ENCODE peak calls at places on chromosomes 16 and 17, in nine cellular contexts. Y is GM12865; M is fibroblast of gingiva; G is NCI-H345; N is foreskin fibroblast; O is GM03348; A is adipocyte; I is stimulated activated CD4-positive, alpha-beta T cell treated with anti-CD3 and anti-CD28 coated beads, Interleukin-15, amount 100 ng/mL, for 24 hours; C is HS-27A. R is an unnamed sample.

GRCh38 chr16:19348125-19348524 is 62.6 kb downstream of the CLEC19A start:
- DNase-seq in N (no peak), M (no peak), O (no peak), C (no peak), I (no peak), Y (no peak), G (no peak), A (no peak), R (no peak)

GRCh38 chr16:91484-91883 is 13.5 kb downstream of the MPG start:
- DNase-seq in C (no peak), A (no peak), G (peak; percentile 80), I (no peak), N (peak; percentile 60), M (peak; percentile 77), Y (no peak), O (no peak), R (no peak)

GRCh38 chr16:54289242-54290051 is 2.9 kb upstream of the IRX3 start:
- DNase-seq in M (no peak), Y (no peak), C (no peak), I (no peak), N (no peak), G (no peak), O (no peak), A (no peak), R (no peak)

GRCh38 chr16:4465977-4466779 is 8.2 kb downstream of the NMRAL1 start:
- DNase-seq in M (no peak), I (peak; percentile 62), A (no peak), O (no peak), Y (no peak), G (no peak), C (no peak), N (no peak), R (no peak)

GRCh38 chr16:2468142-2468724 is 2.9 kb upstream of the NTN3 start:
- DNase-seq in N (no peak), G (peak; percentile 93), O (peak; percentile 42), Y (peak; percentile 57), A (peak; percentile 57), C (no peak), M (no peak), I (peak; percentile 29), R (peak; percentile 55)

GRCh38 chr16:951660-952301 is 19.0 kb downstream of the LMF1 start:
- DNase-seq in O (no peak), C (no peak), G (no peak), Y (no peak), A (no peak), N (no peak), M (no peak), I (no peak), R (peak; percentile 27)

GRCh38 chr17:73286863-73287296 is 24.9 kb downstream of the CDC42EP4 start:
- DNase-seq in M (peak; percentile 89), I (no peak), N (no peak), A (no peak), Y (no peak), O (peak; percentile 40), C (no peak), G (no peak), R (no peak)

GRCh38 chr17:62057696-62058095 is 7.4 kb downstream of the MED13 start:
- DNase-seq in O (no peak), G (no peak), I (no peak), N (no peak), A (peak; percentile 42), M (peak; percentile 53), C (no peak), Y (no peak), R (no peak)

GRCh38 chr16:10981697-10982216 is 37.4 kb downstream of the CLEC16A start:
- DNase-seq in Y (peak; percentile 83), M (peak; percentile 67), A (peak; percentile 25), N (no peak), C (no peak), G (peak; percentile 3), O (no peak), I (peak; percentile 68), R (no peak)

GRCh38 chr16:89669755-89670154 is 12.1 kb downstream of the SPATA33 start:
- DNase-seq in M (no peak), C (no peak), Y (no peak), A (no peak), O (no peak), I (no peak), G (no peak), N (no peak), R (no peak)

GRCh38 chr17:82215095-82215971 is 2.7 kb upstream of the CCDC57 start:
- DNase-seq in Y (peak; percentile 58), G (no peak), I (peak; percentile 20), O (peak; percentile 81), M (peak; percentile 34), C (no peak), N (no peak), A (peak; percentile 36), R (no peak)

GRCh38 chr17:75774471-75774987 is 9.5 kb upstream of the GALK1 start:
- DNase-seq in I (no peak), A (no peak), M (no peak), O (no peak), N (no peak), Y (no peak), G (no peak), C (no peak), R (no peak)

GRCh38 chr16:3915438-3916250 is 35.1 kb upstream of the CREBBP start:
- DNase-seq in G (no peak), Y (no peak), C (no peak), I (no peak), M (no peak), O (no peak), N (no peak), A (no peak), R (no peak)

R was measured in EL.